ENCODE peak calls at places on chromosomes 16 and 17, in eight cellular contexts. E is HTR-8/SVneo, N is D341Med, T is GM10248, C is nephron progenitor cell, V is AG04450, X is LoVo, D is GM23248. O is an unnamed sample.
A peak's percentile ranks its signal among the peaks of the same experiment; 100 is the strongest.

GRCh38 chr17:80512233-80512632 is 32.4 kb upstream of the RPTOR start:
- DNase-seq in E (peak; percentile 75), C (no peak), N (no peak), X (no peak), V (no peak), T (no peak), D (peak; percentile 91), O (no peak)

GRCh38 chr17:74478369-74479100 is 12.1 kb downstream of the CD300A start:
- DNase-seq in E (no peak), C (no peak), V (no peak), N (no peak), X (no peak), D (peak; percentile 52), T (peak; percentile 45), O (no peak)

GRCh38 chr17:27861979-27862378 is 31.2 kb downstream of the LYRM9 start:
- DNase-seq in V (no peak), X (no peak), N (no peak), E (no peak), D (peak; percentile 7), T (no peak), C (no peak), O (no peak)

GRCh38 chr16:83458612-83459011 is 349.2 kb upstream of the HSBP1 start:
- DNase-seq in D (peak; percentile 81), X (no peak), E (peak; percentile 57), V (no peak), C (no peak), T (peak; percentile 43), N (no peak), O (no peak)

GRCh38 chr17:38424297-38424972 is 3.8 kb upstream of the ARHGAP23 start:
- DNase-seq in X (no peak), V (no peak), E (no peak), D (no peak), T (no peak), C (no peak), N (no peak), O (no peak)

GRCh38 chr17:44217738-44218343 is 1.6 kb downstream of the UBTF start:
- DNase-seq in D (no peak), X (no peak), T (no peak), N (no peak), E (no peak), V (no peak), C (no peak), O (no peak)

GRCh38 chr16:81879625-81880024 is 100.5 kb downstream of the PLCG2 start:
- DNase-seq in V (no peak), N (no peak), D (no peak), T (no peak), E (no peak), X (no peak), C (no peak), O (no peak)

GRCh38 chr16:2675021-2675420 is 7.3 kb upstream of the KCTD5 start:
- DNase-seq in X (no peak), E (no peak), T (peak; percentile 3), V (no peak), D (no peak), C (no peak), N (no peak), O (no peak)